ENCODE peak calls at places on chromosome 11, in four cellular contexts. C, Q, D and T are unnamed samples.

GRCh38 chr11:26278354-26278753 is 53.6 kb upstream of the ANO3 start:
- DNase-seq in C (no peak), D (no peak), Q (no peak), T (no peak)

GRCh38 chr11:109971184-109971523 is 122.0 kb upstream of the ZC3H12C start:
- DNase-seq in Q (no peak), C (no peak), D (no peak), T (no peak)

GRCh38 chr11:114172871-114173444 is 113.4 kb downstream of the ZBTB16 start:
- DNase-seq in Q (no peak), D (no peak), C (no peak), T (no peak)

GRCh38 chr11:66970808-66971442 is 4.2 kb upstream of the C11orf86 start:
- DNase-seq in D (peak), C (no peak), Q (peak), T (no peak)

GRCh38 chr11:36249271-36249670 is 40.0 kb downstream of the COMMD9 start:
- DNase-seq in Q (no peak), D (no peak), C (no peak), T (no peak)

GRCh38 chr11:79466411-79466810 is 25.6 kb upstream of the TENM4 start:
- DNase-seq in C (no peak), Q (no peak), D (no peak), T (no peak)

GRCh38 chr11:21988477-21988876 is 204.4 kb upstream of the ANO5 start:
- DNase-seq in C (no peak), D (no peak), Q (no peak), T (no peak)

GRCh38 chr11:113554531-113554930 is 79.3 kb upstream of the DRD2 start:
- DNase-seq in Q (peak), C (no peak), D (no peak), T (no peak)

GRCh38 chr11:58392741-58393140 is 13.9 kb downstream of the OR5B3 start:
- DNase-seq in C (no peak), Q (no peak), D (no peak), T (no peak)

GRCh38 chr11:67656278-67656922 is 5.9 kb upstream of the ACY3 start:
- DNase-seq in D (no peak), Q (no peak), C (no peak), T (no peak)

GRCh38 chr11:11857769-11858168 is 16.0 kb downstream of the USP47 start:
- DNase-seq in D (no peak), Q (no peak), C (no peak), T (peak)

GRCh38 chr11:29159552-29160465 is 857.0 kb downstream of the KCNA4 start:
- DNase-seq in D (peak), C (peak), Q (no peak), T (peak)

GRCh38 chr11:70128435-70128906 is 50.4 kb downstream of the ANO1 start:
- DNase-seq in Q (no peak), C (no peak), D (no peak), T (no peak)

GRCh38 chr11:2587976-2588748 is 111.6 kb downstream of the KCNQ1OT1 start:
- DNase-seq in D (no peak), Q (no peak), C (peak), T (no peak)

GRCh38 chr11:132312616-132313210 is 942.3 kb downstream of the NTM start:
- DNase-seq in Q (no peak), C (peak), D (no peak), T (peak)

GRCh38 chr11:69861901-69862300 is 42.7 kb upstream of the FGF3 start:
- DNase-seq in C (no peak), Q (no peak), D (no peak), T (no peak)

GRCh38 chr11:27196040-27196897 is 155.7 kb downstream of the BBOX1 start:
- DNase-seq in Q (no peak), C (no peak), D (no peak), T (peak)

GRCh38 chr11:44578279-44578678 is 12.8 kb downstream of the CD82 start:
- DNase-seq in C (no peak), Q (no peak), D (no peak), T (no peak)

GRCh38 chr11:6022954-6023353 is 7.6 kb downstream of the OR56A1 start:
- DNase-seq in D (no peak), C (no peak), Q (no peak), T (peak)

GRCh38 chr11:116415095-116415494 is 357.7 kb downstream of the BUD13 start:
- DNase-seq in C (no peak), D (no peak), Q (no peak), T (no peak)

GRCh38 chr11:6387811-6388599 is 2.3 kb upstream of the SMPD1 start:
- DNase-seq in D (no peak), C (no peak), Q (no peak), T (no peak)

GRCh38 chr11:46047520-46047919 is 73.7 kb downstream of the PHF21A start:
- DNase-seq in C (no peak), Q (no peak), D (no peak), T (no peak)

GRCh38 chr11:123545726-123546125 is 108.7 kb downstream of the SCN3B start:
- DNase-seq in C (no peak), D (no peak), Q (no peak), T (no peak)

GRCh38 chr11:134585666-134586285 is 173.7 kb upstream of the B3GAT1 start:
- DNase-seq in D (no peak), C (no peak), Q (no peak), T (no peak)

GRCh38 chr11:123111465-123111864 is 49.5 kb upstream of the HSPA8 start:
- DNase-seq in C (peak), D (no peak), Q (no peak), T (peak)

GRCh38 chr11:121372671-121373429 is 79.3 kb upstream of the SORL1 start:
- DNase-seq in D (no peak), C (no peak), Q (no peak), T (no peak)

GRCh38 chr11:12066799-12067508 is 43.4 kb upstream of the MICAL2 start:
- DNase-seq in D (peak), Q (peak), C (no peak), T (no peak)

GRCh38 chr11:35165416-35166368 is 26.7 kb downstream of the CD44 start:
- DNase-seq in C (peak), Q (peak), D (peak), T (peak)

GRCh38 chr11:133508448-133508847 is 23.9 kb downstream of the OPCML start:
- DNase-seq in D (no peak), C (no peak), Q (no peak), T (no peak)

GRCh38 chr11:86091566-86091965 is 22.7 kb upstream of the PICALM start:
- DNase-seq in Q (no peak), C (no peak), D (no peak), T (no peak)

GRCh38 chr11:12284321-12285050 is 92.9 kb upstream of the PARVA start:
- DNase-seq in D (no peak), Q (peak), C (no peak), T (no peak)

GRCh38 chr11:1863352-1864215 is 10.7 kb downstream of the LSP1 start:
- DNase-seq in C (no peak), Q (peak), D (peak), T (peak)

GRCh38 chr11:95067828-95068244 is 1.1 kb downstream of the SRSF8 start:
- DNase-seq in D (no peak), Q (no peak), C (no peak), T (no peak)

GRCh38 chr11:121589946-121590537 is 137.3 kb upstream of the SORL1-AS1 start:
- DNase-seq in Q (no peak), D (no peak), C (peak), T (no peak)

GRCh38 chr11:17760102-17761029 is 25.8 kb downstream of the KCNC1 start:
- DNase-seq in Q (no peak), C (peak), D (peak), T (peak)

GRCh38 chr11:73072935-73073481 is 69.1 kb downstream of the FCHSD2 start:
- DNase-seq in D (no peak), C (no peak), Q (no peak), T (no peak)
- TF ChIP-seq POLR2A in D (no peak), C (peak), Q (no peak), T (no peak)

GRCh38 chr11:64536396-64536935 is 54.6 kb upstream of the SLC22A12 start:
- DNase-seq in D (no peak), C (no peak), Q (no peak), T (no peak)
- TF ChIP-seq POLR2A in D (no peak), C (no peak), Q (no peak), T (no peak)

GRCh38 chr11:31509412-31510345 is at the start of the genes ELP4 and IMMP1L:
- DNase-seq in C (peak), D (peak), Q (peak), T (peak)
- TF ChIP-seq POLR2A in C (peak), D (peak), Q (no peak), T (peak)

GRCh38 chr11:75740681-75741080 is 23.0 kb downstream of the MOGAT2 start:
- DNase-seq in D (no peak), Q (no peak), C (no peak), T (no peak)

GRCh38 chr11:75735181-75735845 is 17.7 kb downstream of the MOGAT2 start:
- DNase-seq in C (no peak), D (no peak), Q (no peak), T (no peak)

GRCh38 chr11:75733346-75734107 is 15.9 kb downstream of the MOGAT2 start:
- DNase-seq in D (no peak), Q (no peak), C (no peak), T (no peak)

GRCh38 chr11:75734491-75735180 is 17.0 kb downstream of the MOGAT2 start:
- DNase-seq in Q (no peak), D (peak), C (no peak), T (no peak)

DNA sequence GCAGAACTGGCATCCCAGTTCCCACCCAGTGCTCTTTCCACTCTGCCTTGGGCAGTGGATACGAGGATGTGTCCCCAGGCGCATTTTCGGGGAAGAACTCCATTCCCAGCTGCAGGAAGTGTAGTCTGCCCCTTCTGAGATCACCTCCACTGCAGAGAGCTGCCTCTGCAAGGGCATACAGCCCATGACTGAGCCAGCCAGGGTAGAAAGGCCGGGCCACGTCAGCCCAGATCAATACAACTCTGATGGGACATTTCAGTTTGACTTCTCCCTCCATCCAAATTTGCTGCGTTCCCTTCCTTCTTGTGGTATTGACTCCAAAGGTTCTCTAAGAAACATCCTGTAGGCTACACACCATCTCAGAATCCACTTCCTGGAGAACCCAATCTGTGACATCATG is 19.7 kb downstream of the MOGAT2 start:
- DNase-seq in C (no peak), Q (no peak), D (no peak), T (no peak)
- TF ChIP-seq POLR2A in C (no peak), Q (no peak), D (no peak), T (no peak)

DNA sequence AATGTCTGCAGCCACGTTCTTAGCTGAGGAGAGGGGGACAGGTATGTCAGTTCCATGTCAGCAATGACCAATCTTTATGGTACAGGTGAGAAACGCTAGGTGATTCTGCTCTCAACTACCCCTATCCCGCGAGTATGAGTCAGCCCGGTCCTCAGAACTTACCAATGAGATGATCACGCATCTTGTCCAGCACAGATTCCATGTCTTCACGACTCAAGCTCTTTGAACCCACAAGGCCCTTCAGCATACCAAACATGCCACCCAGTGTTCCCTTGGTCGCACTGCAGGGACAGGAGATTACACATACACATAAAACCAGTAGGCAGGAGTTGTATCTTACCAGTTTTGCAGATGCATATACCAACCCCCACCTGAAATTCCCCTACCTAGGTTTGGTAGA is 2.9 kb downstream of the SRPRA start:
- DNase-seq in C (no peak), Q (no peak), D (no peak), T (no peak)
- TF ChIP-seq POLR2A in C (peak), Q (no peak), D (no peak), T (no peak)

DNA sequence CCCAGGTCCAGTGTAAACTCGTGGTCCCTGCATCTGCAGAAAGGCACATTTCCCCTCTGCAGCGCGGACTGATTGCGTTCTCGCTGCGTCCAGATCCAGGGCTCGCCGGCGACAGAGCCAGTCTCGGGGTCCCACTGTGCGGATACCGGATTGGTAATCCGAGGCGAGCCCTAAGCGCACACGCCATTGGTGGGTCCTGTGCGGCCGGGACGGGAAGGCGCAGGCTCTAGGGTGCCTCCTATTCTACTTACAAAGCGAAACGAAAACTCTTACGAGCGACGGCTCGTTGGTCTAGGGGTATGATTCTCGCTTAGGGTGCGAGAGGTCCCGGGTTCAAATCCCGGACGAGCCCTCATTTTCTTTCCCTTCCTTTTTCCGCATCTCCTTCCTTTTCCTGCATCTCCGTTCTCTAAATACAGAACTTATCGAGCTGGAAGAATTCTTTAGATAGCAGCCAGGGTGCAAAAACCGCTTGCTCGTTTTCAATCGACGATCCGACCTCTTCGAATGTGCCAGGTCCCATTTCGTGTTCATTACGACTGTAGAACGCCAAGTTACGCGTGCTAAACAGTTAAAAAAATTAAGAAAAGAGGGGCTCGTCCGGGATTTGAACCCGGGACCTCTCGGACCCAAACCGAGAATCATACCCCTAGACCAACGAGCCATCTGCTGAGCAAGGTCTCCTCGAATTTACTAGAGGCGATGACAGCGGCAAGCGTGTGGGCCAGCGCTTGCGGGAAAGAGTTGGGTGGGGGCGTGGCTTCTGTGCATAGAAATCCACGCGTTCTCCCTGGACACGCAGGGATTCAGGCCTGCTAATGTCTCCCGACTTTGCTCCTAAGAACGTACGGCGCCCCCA is 29.2 kb upstream of the WNT11 start:
- DNase-seq in D (peak), Q (peak), C (peak), T (peak)
- TF ChIP-seq POLR2A in D (peak), Q (no peak), C (no peak), T (no peak)

DNA sequence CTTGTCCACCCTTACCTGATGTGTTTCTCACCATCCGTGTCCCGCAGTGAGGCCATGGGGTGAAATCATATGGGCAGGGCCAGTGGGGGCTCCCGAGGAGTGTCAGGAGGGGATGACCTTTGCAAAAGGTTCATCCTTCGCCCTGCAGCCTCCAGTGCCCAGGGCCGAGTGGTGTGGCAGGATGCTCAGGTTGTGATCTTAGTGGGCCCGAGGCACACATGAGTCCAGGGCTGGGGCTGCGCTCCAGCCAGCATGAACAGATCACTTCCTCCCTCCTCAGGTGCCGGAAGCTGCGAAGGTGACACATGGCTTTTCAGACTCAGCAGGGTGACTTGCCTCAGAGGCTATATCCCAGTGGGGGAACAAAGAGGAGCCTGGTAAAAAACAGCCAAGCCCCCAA is 2.8 kb upstream of the FKBP2 start:
- DNase-seq in D (peak), C (no peak), Q (no peak), T (no peak)
- TF ChIP-seq POLR2A in D (no peak), C (peak), Q (no peak), T (no peak)

GRCh38 chr11:19679952-19680823 is 32.4 kb upstream of the NAV2 start:
- DNase-seq in C (no peak), D (peak), Q (peak), T (no peak)
- TF ChIP-seq POLR2A in C (no peak), D (no peak), Q (no peak), T (no peak)

GRCh38 chr11:75814369-75814685 is 683 bp upstream of the UVRAG start:
- DNase-seq in Q (no peak), D (no peak), C (no peak), T (no peak)
- TF ChIP-seq POLR2A in Q (no peak), D (no peak), C (no peak), T (no peak)